ENCODE peak calls at places on chromosomes 7 and 10, in four cellular contexts. One of them, this sample, is unnamed. For H3K27me3 and H3K36me3, the result is how much of the 10 kb centered on the place peaks cover.

GRCh38 chr7:141071855-141072547 is 1.9 kb upstream of the TMEM178B start:
- DNase-seq in PC-9: no peak
- DNase-seq in Peyer's patch: no peak
- DNase-seq in CD8-positive, alpha-beta T cell: no peak
- DNase-seq in this sample: no peak

GRCh38 chr7:372939-373791 is 83.2 kb downstream of the FOXL3 start:
- DNase-seq in CD8-positive, alpha-beta T cell: no peak
- DNase-seq in Peyer's patch: peak
- DNase-seq in PC-9: no peak
- DNase-seq in this sample: no peak

GRCh38 chr7:77538186-77538907 is 1.3 kb downstream of the PTPN12 start:
- DNase-seq in CD8-positive, alpha-beta T cell: no peak
- DNase-seq in PC-9: peak
- DNase-seq in Peyer's patch: peak
- DNase-seq in this sample: peak

GRCh38 chr7:39621261-39621660 is 2.1 kb upstream of the RALA start:
- DNase-seq in PC-9: no peak
- DNase-seq in Peyer's patch: no peak
- DNase-seq in CD8-positive, alpha-beta T cell: no peak
- DNase-seq in this sample: peak

GRCh38 chr10:32795598-32796183 is 162.3 kb downstream of the ITGB1 start:
- DNase-seq in Peyer's patch: no peak
- DNase-seq in PC-9: peak
- DNase-seq in CD8-positive, alpha-beta T cell: no peak
- DNase-seq in this sample: no peak

GRCh38 chr10:16566202-16566805 is 44.6 kb upstream of the C1QL3 start:
- DNase-seq in CD8-positive, alpha-beta T cell: no peak
- DNase-seq in Peyer's patch: no peak
- DNase-seq in PC-9: no peak
- DNase-seq in this sample: no peak

GRCh38 chr10:3911713-3912442 is 126.9 kb upstream of the KLF6 start:
- DNase-seq in Peyer's patch: no peak
- DNase-seq in CD8-positive, alpha-beta T cell: no peak
- DNase-seq in PC-9: no peak
- DNase-seq in this sample: no peak

GRCh38 chr7:105473163-105473562 is 48.9 kb downstream of the PUS7 start:
- DNase-seq in CD8-positive, alpha-beta T cell: no peak
- DNase-seq in Peyer's patch: no peak
- DNase-seq in PC-9: no peak
- DNase-seq in this sample: peak

GRCh38 chr7:37211097-37211496 is 237.6 kb downstream of the ELMO1 start:
- DNase-seq in CD8-positive, alpha-beta T cell: no peak
- DNase-seq in PC-9: no peak
- DNase-seq in Peyer's patch: peak
- DNase-seq in this sample: no peak

GRCh38 chr10:131206136-131206995 is 105.2 kb downstream of the TCERG1L start:
- DNase-seq in Peyer's patch: peak
- DNase-seq in CD8-positive, alpha-beta T cell: peak
- DNase-seq in PC-9: no peak
- DNase-seq in this sample: no peak

GRCh38 chr7:5462216-5462615 is 38.6 kb upstream of the TNRC18 start:
- DNase-seq in Peyer's patch: no peak
- DNase-seq in CD8-positive, alpha-beta T cell: no peak
- DNase-seq in PC-9: no peak
- DNase-seq in this sample: no peak

GRCh38 chr10:71176661-71177060 is 35.7 kb upstream of the UNC5B start:
- DNase-seq in CD8-positive, alpha-beta T cell: no peak
- DNase-seq in PC-9: no peak
- DNase-seq in Peyer's patch: no peak
- DNase-seq in this sample: no peak

GRCh38 chr10:71184402-71184801 is 28.0 kb upstream of the UNC5B start:
- DNase-seq in PC-9: no peak
- DNase-seq in CD8-positive, alpha-beta T cell: no peak
- DNase-seq in Peyer's patch: no peak
- DNase-seq in this sample: no peak

GRCh38 chr10:71185209-71185608 is 27.2 kb upstream of the UNC5B start:
- DNase-seq in Peyer's patch: no peak
- DNase-seq in PC-9: no peak
- DNase-seq in CD8-positive, alpha-beta T cell: no peak
- DNase-seq in this sample: no peak

GRCh38 chr10:71178880-71179279 is 33.5 kb upstream of the UNC5B start:
- DNase-seq in Peyer's patch: no peak
- DNase-seq in PC-9: no peak
- DNase-seq in CD8-positive, alpha-beta T cell: no peak
- DNase-seq in this sample: no peak

GRCh38 chr10:71179382-71179781 is 33.0 kb upstream of the UNC5B start:
- DNase-seq in PC-9: no peak
- DNase-seq in CD8-positive, alpha-beta T cell: no peak
- DNase-seq in Peyer's patch: no peak
- DNase-seq in this sample: no peak
- H3K27me3 ChIP-seq in PC-9: under half
- H3K27me3 ChIP-seq in CD8-positive, alpha-beta T cell: under half
- H3K27me3 ChIP-seq in Peyer's patch: under half
- H3K27me3 ChIP-seq in this sample: under half

GRCh38 chr10:46285300-46285699 is 1.5 kb upstream of the ANTXRL start:
- DNase-seq in Peyer's patch: peak
- DNase-seq in PC-9: no peak
- DNase-seq in CD8-positive, alpha-beta T cell: no peak
- DNase-seq in this sample: no peak
- H3K4me3 ChIP-seq in Peyer's patch: no peak
- H3K4me3 ChIP-seq in PC-9: peak
- H3K4me3 ChIP-seq in CD8-positive, alpha-beta T cell: no peak
- H3K4me3 ChIP-seq in this sample: peak

GRCh38 chr7:144786522-144786921 is 49.3 kb downstream of the TPK1 start:
- DNase-seq in CD8-positive, alpha-beta T cell: no peak
- DNase-seq in Peyer's patch: no peak
- DNase-seq in PC-9: no peak
- DNase-seq in this sample: no peak

GRCh38 chr7:144786079-144786478 is 49.8 kb downstream of the TPK1 start:
- DNase-seq in Peyer's patch: no peak
- DNase-seq in CD8-positive, alpha-beta T cell: no peak
- DNase-seq in PC-9: no peak
- DNase-seq in this sample: no peak

GRCh38 chr7:144784943-144785342 is 50.9 kb downstream of the TPK1 start:
- DNase-seq in PC-9: no peak
- DNase-seq in Peyer's patch: no peak
- DNase-seq in CD8-positive, alpha-beta T cell: no peak
- DNase-seq in this sample: peak

GRCh38 chr7:144787127-144787526 is 48.7 kb downstream of the TPK1 start:
- DNase-seq in CD8-positive, alpha-beta T cell: no peak
- DNase-seq in Peyer's patch: no peak
- DNase-seq in PC-9: no peak
- DNase-seq in this sample: no peak

GRCh38 chr7:144785491-144785890 is 50.4 kb downstream of the TPK1 start:
- DNase-seq in PC-9: no peak
- DNase-seq in CD8-positive, alpha-beta T cell: no peak
- DNase-seq in Peyer's patch: no peak
- DNase-seq in this sample: no peak
- H3K36me3 ChIP-seq in PC-9: under half
- H3K36me3 ChIP-seq in CD8-positive, alpha-beta T cell: under half
- H3K36me3 ChIP-seq in Peyer's patch: under half
- H3K36me3 ChIP-seq in this sample: under half

DNA sequence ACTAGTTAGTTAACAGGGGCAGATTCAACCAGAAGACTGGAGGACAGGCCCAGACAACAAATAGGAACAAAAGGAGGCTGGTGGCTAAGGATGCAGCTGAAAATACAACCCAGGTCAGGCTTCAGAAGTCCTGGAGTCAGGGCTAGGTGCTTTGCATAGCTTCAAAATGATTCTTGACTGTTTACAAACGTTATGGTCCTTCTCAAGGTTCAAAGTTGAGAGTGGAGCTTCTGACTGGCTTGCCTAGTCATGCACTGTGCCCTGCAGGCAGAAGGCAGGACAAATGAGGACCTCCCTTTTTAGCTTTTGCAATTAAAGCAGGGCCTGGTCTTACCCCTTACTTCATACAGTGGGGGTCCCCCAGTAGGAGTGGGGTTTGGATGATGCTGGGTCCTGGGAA is 4.4 kb upstream of the CDH23 start:
- DNase-seq in PC-9: no peak
- DNase-seq in Peyer's patch: no peak
- DNase-seq in CD8-positive, alpha-beta T cell: peak
- DNase-seq in this sample: no peak
- H3K27me3 ChIP-seq in PC-9: under half
- H3K27me3 ChIP-seq in Peyer's patch: under half
- H3K27me3 ChIP-seq in CD8-positive, alpha-beta T cell: under half
- H3K27me3 ChIP-seq in this sample: under half

GRCh38 chr10:99235872-99236626 is 397 bp upstream of the HPSE2 start:
- DNase-seq in PC-9: no peak
- DNase-seq in Peyer's patch: no peak
- DNase-seq in CD8-positive, alpha-beta T cell: no peak
- DNase-seq in this sample: no peak
- H3K4me3 ChIP-seq in PC-9: no peak
- H3K4me3 ChIP-seq in Peyer's patch: no peak
- H3K4me3 ChIP-seq in CD8-positive, alpha-beta T cell: no peak
- H3K4me3 ChIP-seq in this sample: no peak

GRCh38 chr10:97760461-97761257 is 11.1 kb downstream of the SFRP5 start:
- DNase-seq in CD8-positive, alpha-beta T cell: no peak
- DNase-seq in Peyer's patch: no peak
- DNase-seq in PC-9: no peak
- DNase-seq in this sample: no peak
- H3K36me3 ChIP-seq in CD8-positive, alpha-beta T cell: under half
- H3K36me3 ChIP-seq in Peyer's patch: half or more
- H3K36me3 ChIP-seq in PC-9: under half
- H3K36me3 ChIP-seq in this sample: under half

DNA sequence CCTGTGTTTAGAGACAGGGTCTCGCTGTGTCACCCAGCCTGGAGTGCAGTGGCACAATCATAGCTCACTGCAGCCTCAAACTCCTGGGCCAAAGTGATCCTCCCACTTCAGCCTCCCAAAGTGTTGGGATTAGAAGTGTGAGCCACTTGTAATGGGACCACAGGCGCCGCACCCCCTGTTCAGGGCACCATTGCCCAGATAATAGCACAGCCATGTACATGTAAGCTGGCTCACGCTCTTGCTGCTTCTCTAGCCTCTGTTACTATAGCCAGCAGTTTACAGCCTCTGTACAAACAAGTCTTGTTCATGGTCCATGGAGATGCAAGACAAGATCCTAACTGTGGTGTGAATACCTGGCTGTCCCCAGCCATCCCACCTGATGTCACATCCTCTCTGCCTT is 4.2 kb upstream of the MLXIPL start:
- DNase-seq in PC-9: no peak
- DNase-seq in CD8-positive, alpha-beta T cell: no peak
- DNase-seq in Peyer's patch: no peak
- DNase-seq in this sample: no peak
- H3K27me3 ChIP-seq in PC-9: under half
- H3K27me3 ChIP-seq in CD8-positive, alpha-beta T cell: under half
- H3K27me3 ChIP-seq in Peyer's patch: under half
- H3K27me3 ChIP-seq in this sample: under half

GRCh38 chr10:30803058-30803457 is 173.5 kb upstream of the LYZL2 start:
- DNase-seq in CD8-positive, alpha-beta T cell: no peak
- DNase-seq in PC-9: no peak
- DNase-seq in Peyer's patch: no peak
- DNase-seq in this sample: no peak
- H3K4me3 ChIP-seq in CD8-positive, alpha-beta T cell: no peak
- H3K4me3 ChIP-seq in PC-9: no peak
- H3K4me3 ChIP-seq in Peyer's patch: no peak
- H3K4me3 ChIP-seq in this sample: no peak

This sample was measured in MG63.